ENCODE peak calls at places on chromosomes 1 and 21, in six cellular contexts. K is fibroblast of pulmonary artery, A is GM06990, Y is esophagus muscularis mucosa, J is SK-N-MC, G is right lobe of liver. E is an unnamed sample.

GRCh38 chr1:199688133-199688676 is 339.3 kb upstream of the NR5A2 start:
- DNase-seq in K (peak), G (no peak), Y (no peak), A (no peak), J (no peak), E (no peak)

GRCh38 chr1:168686666-168687065 is 42.3 kb downstream of the DPT start:
- DNase-seq in J (no peak), A (no peak), K (no peak), G (no peak), Y (no peak), E (no peak)

GRCh38 chr1:172163479-172164215 is 256.8 kb upstream of the C1orf105 start:
- DNase-seq in Y (no peak), K (peak), A (no peak), J (no peak), G (no peak), E (no peak)

GRCh38 chr1:13492711-13493110 is 21.1 kb downstream of the LRRC38 start:
- DNase-seq in G (no peak), A (no peak), Y (no peak), J (no peak), K (no peak), E (no peak)

GRCh38 chr1:68361511-68361910 is 88.2 kb downstream of the RPE65 start:
- DNase-seq in A (no peak), Y (no peak), G (no peak), J (no peak), K (no peak), E (no peak)

GRCh38 chr1:185695299-185695698 is 38.9 kb upstream of the HMCN1 start:
- DNase-seq in A (no peak), J (no peak), K (no peak), G (no peak), Y (no peak), E (no peak)

GRCh38 chr1:19250629-19251304 is 557 bp downstream of the EMC1 start:
- DNase-seq in A (no peak), K (no peak), J (no peak), Y (no peak), G (no peak), E (no peak)

GRCh38 chr21:35159881-35160280 is 110.8 kb upstream of the RUNX1 start:
- DNase-seq in J (no peak), Y (no peak), K (peak), A (no peak), G (no peak), E (no peak)

GRCh38 chr1:156146749-156147405 is 6.5 kb upstream of the SEMA4A start:
- DNase-seq in J (no peak), Y (no peak), G (no peak), A (no peak), K (no peak), E (no peak)

GRCh38 chr1:175155936-175156335 is 36.6 kb downstream of the KIAA0040 start:
- DNase-seq in Y (no peak), K (no peak), A (no peak), G (no peak), J (no peak), E (no peak)

GRCh38 chr1:8374812-8375211 is 56.9 kb downstream of the SLC45A1 start:
- DNase-seq in G (no peak), A (no peak), Y (no peak), K (peak), J (no peak), E (no peak)

GRCh38 chr1:2587860-2588571 is 1.4 kb downstream of the PRXL2B start:
- DNase-seq in K (no peak), A (no peak), J (no peak), Y (no peak), G (peak), E (no peak)
- H3K4me3 ChIP-seq in K (no peak), A (no peak), J (peak), Y (peak), G (no peak), E (peak)

GRCh38 chr21:46189213-46189958 is 5.1 kb upstream of the SPATC1L start:
- DNase-seq in J (no peak), A (no peak), Y (peak), G (no peak), K (peak), E (peak)
- H3K4me3 ChIP-seq in J (no peak), A (no peak), Y (no peak), G (no peak), K (no peak), E (no peak)

GRCh38 chr1:92840600-92840999 is 8.8 kb downstream of the RPL5 start:
- DNase-seq in K (no peak), Y (no peak), A (no peak), G (no peak), J (no peak), E (no peak)
- H3K4me3 ChIP-seq in K (no peak), Y (no peak), A (no peak), G (no peak), J (no peak), E (no peak)

GRCh38 chr1:46487818-46488218 is 1.8 kb upstream of the DMBX1 start:
- DNase-seq in J (no peak), K (peak), A (no peak), Y (no peak), G (peak), E (no peak)
- H3K4me3 ChIP-seq in J (no peak), K (no peak), A (no peak), Y (no peak), G (no peak), E (no peak)

GRCh38 chr1:159920651-159921050 is 4.7 kb downstream of the TAGLN2 start:
- DNase-seq in G (no peak), K (no peak), A (no peak), Y (no peak), J (no peak), E (no peak)

GRCh38 chr1:159921251-159921650 is 4.1 kb downstream of the TAGLN2 start:
- DNase-seq in A (no peak), J (no peak), Y (no peak), G (no peak), K (no peak), E (no peak)

GRCh38 chr1:159918918-159919195 is 6.5 kb downstream of the TAGLN2 start:
- DNase-seq in A (no peak), G (no peak), K (no peak), J (no peak), Y (no peak), E (no peak)

GRCh38 chr1:159919236-159919865 is 6.0 kb downstream of the TAGLN2 start:
- DNase-seq in Y (no peak), A (no peak), G (no peak), K (no peak), J (no peak), E (no peak)

DNA sequence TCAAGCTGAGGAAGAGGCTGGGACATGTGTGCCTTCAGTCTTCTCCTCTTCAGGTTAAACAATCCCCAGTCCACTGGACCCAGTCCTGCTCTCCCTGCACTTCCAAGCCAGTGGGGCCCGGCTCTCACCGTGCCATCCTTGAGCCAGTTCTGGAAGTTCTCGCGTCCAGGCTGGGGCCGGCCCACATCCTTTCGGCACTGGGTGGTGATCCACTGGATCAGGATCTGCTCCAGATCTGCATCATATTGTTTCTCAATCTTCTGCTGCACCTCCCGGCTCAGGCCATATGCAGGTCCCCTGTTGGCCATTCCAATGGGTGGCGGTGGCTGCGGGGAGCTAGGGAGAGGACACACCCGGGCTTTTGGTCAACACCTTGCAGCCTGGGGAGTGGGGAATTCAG is 5.1 kb downstream of the TAGLN2 start:
- DNase-seq in K (no peak), Y (no peak), J (no peak), G (no peak), A (no peak), E (no peak)
- H3K4me3 ChIP-seq in K (no peak), Y (no peak), J (no peak), G (no peak), A (no peak), E (no peak)

GRCh38 chr1:190717055-190717454 is 239.4 kb upstream of the BRINP3 start:
- DNase-seq in K (no peak), G (no peak), A (no peak), Y (no peak), J (no peak), E (no peak)
- H3K4me3 ChIP-seq in K (no peak), G (no peak), A (no peak), Y (no peak), J (no peak), E (no peak)

GRCh38 chr1:22030473-22030872 is 22.0 kb upstream of the CDC42 start:
- DNase-seq in G (no peak), J (no peak), A (no peak), K (no peak), Y (no peak), E (no peak)

GRCh38 chr1:22024485-22025367 is 23.3 kb downstream of the CELA3A start:
- DNase-seq in G (peak), Y (peak), J (peak), A (peak), K (peak), E (peak)

GRCh38 chr1:22030057-22030456 is 22.5 kb upstream of the CDC42 start:
- DNase-seq in J (no peak), A (no peak), Y (no peak), G (no peak), K (no peak), E (no peak)

GRCh38 chr1:22025368-22026154 is 24.1 kb downstream of the CELA3A start:
- DNase-seq in G (peak), K (peak), Y (peak), A (peak), J (no peak), E (peak)

DNA sequence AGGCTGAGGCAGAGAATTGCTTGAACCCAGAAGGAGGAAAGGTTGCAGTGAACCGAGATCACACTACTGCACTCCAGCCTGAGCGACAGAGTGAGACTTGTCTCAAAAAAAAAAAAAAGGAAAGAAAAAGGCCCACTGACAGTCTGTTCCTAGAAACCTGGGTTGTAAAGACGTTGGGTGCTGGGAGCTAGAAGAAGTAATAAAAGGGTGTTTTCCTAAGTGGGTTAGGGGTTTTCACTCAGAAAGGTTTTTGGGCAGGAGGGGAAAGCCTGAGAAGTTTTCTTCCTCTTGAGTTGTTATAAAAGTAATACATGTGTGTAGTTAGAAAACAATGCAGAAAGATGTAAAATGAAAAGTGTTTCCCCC is 25.4 kb downstream of the CELA3A start:
- DNase-seq in Y (no peak), G (no peak), J (no peak), A (no peak), K (no peak), E (no peak)
- H3K4me3 ChIP-seq in Y (no peak), G (no peak), J (no peak), A (peak), K (no peak), E (no peak)

GRCh38 chr1:167643471-167643870 is 13.4 kb downstream of the RCSD1 start:
- DNase-seq in K (no peak), Y (no peak), A (no peak), G (no peak), J (no peak), E (no peak)

GRCh38 chr1:167642501-167642826 is 12.4 kb downstream of the RCSD1 start:
- DNase-seq in K (no peak), G (no peak), A (no peak), J (no peak), Y (no peak), E (no peak)

GRCh38 chr1:167644551-167644950 is 14.5 kb downstream of the RCSD1 start:
- DNase-seq in K (no peak), J (no peak), G (no peak), Y (no peak), A (no peak), E (no peak)

GRCh38 chr1:167640051-167640450 is 10.0 kb downstream of the RCSD1 start:
- DNase-seq in Y (no peak), K (no peak), J (no peak), G (no peak), A (no peak), E (no peak)

GRCh38 chr1:167641786-167642500 is 11.9 kb downstream of the RCSD1 start:
- DNase-seq in G (no peak), J (no peak), A (no peak), K (no peak), Y (no peak), E (no peak)
- H3K4me3 ChIP-seq in G (no peak), J (no peak), A (no peak), K (no peak), Y (no peak), E (no peak)

GRCh38 chr1:237470712-237471310 is 419.9 kb downstream of the ZP4 start:
- DNase-seq in J (no peak), A (no peak), Y (no peak), K (no peak), G (no peak), E (no peak)
- H3K4me3 ChIP-seq in J (no peak), A (no peak), Y (no peak), K (no peak), G (no peak), E (no peak)